ENCODE peak calls at places on chromosomes 16 and 17, in nine cellular contexts. E, X, T, G, D, N, S, O and Q are unnamed samples.

GRCh38 chr16:11254913-11255736 is 879 bp downstream of the SOCS1 start:
- DNase-seq in E (peak), D (peak), G (peak), N (peak), S (peak), O (peak), T (no peak), X (peak), Q (peak)

GRCh38 chr17:60135951-60136666 is 13.7 kb upstream of the CA4 start:
- DNase-seq in X (peak), D (no peak), E (peak), N (no peak), O (peak), G (no peak), S (no peak), T (no peak), Q (no peak)

GRCh38 chr16:56588781-56589140 is 567 bp upstream of the MT3 start:
- DNase-seq in G (no peak), O (no peak), E (no peak), N (no peak), S (no peak), D (no peak), X (no peak), T (no peak), Q (no peak)

GRCh38 chr16:1642148-1642547 is 30.0 kb downstream of the CRAMP1 start:
- DNase-seq in E (no peak), T (no peak), S (no peak), X (no peak), O (no peak), D (no peak), N (no peak), G (no peak), Q (no peak)

GRCh38 chr17:49548506-49549310 is 27.0 kb upstream of the NXPH3 start:
- DNase-seq in E (no peak), O (peak), X (peak), T (no peak), S (no peak), D (peak), N (peak), G (no peak), Q (peak)

GRCh38 chr16:71461686-71462648 is at the start of gene ZNF23:
- DNase-seq in X (peak), N (peak), D (peak), G (peak), S (peak), E (peak), T (peak), O (peak), Q (peak)

GRCh38 chr17:6711681-6712057 is 1.5 kb downstream of the SLC13A5 start:
- DNase-seq in T (no peak), G (no peak), N (no peak), E (no peak), D (no peak), S (no peak), O (no peak), X (no peak), Q (no peak)

GRCh38 chr17:13420294-13421277 is 181.1 kb downstream of the HS3ST3A1 start:
- DNase-seq in S (no peak), E (no peak), D (peak), O (no peak), G (no peak), X (no peak), T (peak), N (no peak), Q (peak)

GRCh38 chr17:69733171-69734014 is 318.9 kb downstream of the MAP2K6 start:
- DNase-seq in S (no peak), G (peak), O (no peak), N (no peak), X (no peak), T (no peak), E (no peak), D (peak), Q (peak)

GRCh38 chr17:81333626-81334368 is 38.7 kb upstream of the SLC38A10 start:
- DNase-seq in O (no peak), G (no peak), N (no peak), D (no peak), S (no peak), X (peak), E (peak), T (no peak), Q (no peak)

GRCh38 chr17:48513097-48513496 is 17.7 kb downstream of the HOXB1 start:
- DNase-seq in X (no peak), T (no peak), O (peak), N (no peak), S (peak), E (no peak), G (no peak), D (no peak), Q (no peak)

GRCh38 chr16:3063617-3064389 is 1.6 kb upstream of the IL32 start:
- DNase-seq in X (no peak), S (no peak), N (no peak), T (no peak), E (no peak), D (no peak), G (no peak), O (no peak), Q (no peak)

GRCh38 chr17:69857412-69857835 is 217.6 kb upstream of the KCNJ16 start:
- DNase-seq in S (no peak), N (no peak), X (no peak), D (peak), O (no peak), G (no peak), T (no peak), E (no peak), Q (peak)

GRCh38 chr16:56196381-56196780 is 5.1 kb downstream of the GNAO1 start:
- DNase-seq in G (no peak), X (no peak), O (no peak), E (no peak), T (no peak), S (no peak), N (no peak), D (no peak), Q (no peak)

GRCh38 chr17:37239690-37240344 is 136.0 kb upstream of the C17orf78 start:
- DNase-seq in G (peak), D (peak), E (no peak), O (no peak), X (no peak), T (no peak), N (no peak), S (no peak), Q (peak)

GRCh38 chr16:89026121-89026612 is 49.2 kb upstream of the CBFA2T3 start:
- DNase-seq in X (no peak), T (no peak), S (peak), D (peak), N (no peak), E (no peak), O (peak), G (no peak), Q (peak)

GRCh38 chr17:69592692-69593350 is 178.3 kb downstream of the MAP2K6 start:
- DNase-seq in X (no peak), T (no peak), S (no peak), O (no peak), E (no peak), G (no peak), D (peak), N (no peak), Q (peak)

GRCh38 chr17:12789976-12790805 is 893 bp downstream of the ARHGAP44 start:
- DNase-seq in E (no peak), X (peak), G (no peak), T (no peak), N (peak), O (peak), D (no peak), S (no peak), Q (no peak)

GRCh38 chr17:73613947-73614655 is 30.1 kb downstream of the SDK2 start:
- DNase-seq in N (no peak), X (peak), E (no peak), G (no peak), O (peak), S (no peak), D (peak), T (no peak), Q (no peak)

GRCh38 chr17:1180958-1181768 is 1.4 kb upstream of the ABR start:
- DNase-seq in G (no peak), S (no peak), X (peak), T (no peak), D (no peak), N (no peak), E (no peak), O (peak), Q (no peak)

GRCh38 chr16:77223184-77223583 is 24.0 kb downstream of the SYCE1L start:
- DNase-seq in X (no peak), E (no peak), O (peak), D (no peak), T (no peak), S (peak), N (peak), G (peak), Q (no peak)

GRCh38 chr16:2459647-2460390 is at the start of gene TEDC2:
- DNase-seq in D (peak), X (peak), O (peak), E (peak), N (peak), T (peak), G (peak), S (peak), Q (peak)

GRCh38 chr16:19472487-19472886 is 49.4 kb downstream of the GDE1 start:
- DNase-seq in X (no peak), T (no peak), S (no peak), O (no peak), N (no peak), G (no peak), E (no peak), D (no peak), Q (no peak)

GRCh38 chr17:66667491-66668030 is 167.4 kb upstream of the CACNG5 start:
- DNase-seq in O (no peak), N (no peak), T (no peak), E (no peak), G (no peak), X (no peak), S (peak), D (no peak), Q (no peak)

GRCh38 chr16:67179421-67180080 is 4.2 kb downstream of the MATCAP1 start:
- DNase-seq in O (peak), E (peak), N (no peak), S (no peak), T (no peak), X (no peak), G (peak), D (no peak), Q (no peak)
- TF ChIP-seq CTCF in O (peak), E (no peak), N (no peak), S (peak), T (no peak), X (no peak), G (peak), D (peak), Q (peak)

GRCh38 chr17:82416264-82416663 is 1.9 kb upstream of the HEXD start:
- DNase-seq in X (no peak), G (no peak), E (no peak), T (no peak), D (no peak), N (no peak), O (no peak), S (no peak), Q (no peak)
- TF ChIP-seq CTCF in X (no peak), G (no peak), E (no peak), T (no peak), D (no peak), N (no peak), O (no peak), S (no peak), Q (no peak)

GRCh38 chr17:82959242-82959930 is 119.6 kb upstream of the ZNF750 start:
- DNase-seq in X (no peak), N (peak), E (peak), T (no peak), S (no peak), D (no peak), G (no peak), O (no peak), Q (no peak)

GRCh38 chr17:82956726-82957468 is 117.1 kb upstream of the ZNF750 start:
- DNase-seq in G (no peak), T (peak), N (peak), O (no peak), X (no peak), E (peak), D (no peak), S (no peak), Q (no peak)

GRCh38 chr17:82956146-82956725 is 116.4 kb upstream of the ZNF750 start:
- DNase-seq in X (no peak), D (no peak), O (no peak), S (no peak), T (peak), E (peak), N (peak), G (no peak), Q (no peak)

GRCh38 chr17:82957469-82957795 is 117.6 kb upstream of the ZNF750 start:
- DNase-seq in X (no peak), G (no peak), S (no peak), E (no peak), N (peak), O (no peak), D (no peak), T (no peak), Q (no peak)

DNA sequence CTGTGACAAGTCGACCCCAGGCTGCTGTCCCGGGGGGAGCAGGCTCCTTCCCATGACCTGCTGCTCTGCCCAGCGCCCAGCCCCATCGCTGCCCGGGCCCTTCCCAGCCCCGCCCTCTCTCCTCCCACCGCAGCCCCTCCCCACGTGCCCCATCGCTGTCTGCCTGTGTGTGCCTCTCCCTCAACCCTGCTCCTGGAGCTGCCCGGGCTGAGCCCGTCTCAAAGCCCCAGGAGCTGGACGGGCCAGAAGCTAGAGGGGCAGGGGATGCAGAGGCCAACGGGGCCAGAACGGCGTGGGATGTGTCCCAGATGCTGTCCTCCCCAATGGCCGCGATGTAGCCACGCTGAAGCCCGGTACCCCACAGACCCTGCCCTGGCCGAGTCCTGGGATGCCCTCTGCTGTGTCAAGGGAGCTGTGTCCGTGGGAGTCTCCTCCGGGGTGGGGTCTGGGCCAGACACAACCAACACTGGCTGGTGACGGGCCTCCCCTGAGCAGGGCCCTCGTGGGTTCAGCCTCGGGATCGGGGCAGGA is 118.2 kb upstream of the ZNF750 start:
- DNase-seq in X (no peak), N (peak), O (no peak), D (no peak), T (no peak), E (no peak), S (no peak), G (no peak), Q (no peak)
- TF ChIP-seq CTCF in X (no peak), N (no peak), O (no peak), D (no peak), T (no peak), E (no peak), S (no peak), G (no peak), Q (no peak)

DNA sequence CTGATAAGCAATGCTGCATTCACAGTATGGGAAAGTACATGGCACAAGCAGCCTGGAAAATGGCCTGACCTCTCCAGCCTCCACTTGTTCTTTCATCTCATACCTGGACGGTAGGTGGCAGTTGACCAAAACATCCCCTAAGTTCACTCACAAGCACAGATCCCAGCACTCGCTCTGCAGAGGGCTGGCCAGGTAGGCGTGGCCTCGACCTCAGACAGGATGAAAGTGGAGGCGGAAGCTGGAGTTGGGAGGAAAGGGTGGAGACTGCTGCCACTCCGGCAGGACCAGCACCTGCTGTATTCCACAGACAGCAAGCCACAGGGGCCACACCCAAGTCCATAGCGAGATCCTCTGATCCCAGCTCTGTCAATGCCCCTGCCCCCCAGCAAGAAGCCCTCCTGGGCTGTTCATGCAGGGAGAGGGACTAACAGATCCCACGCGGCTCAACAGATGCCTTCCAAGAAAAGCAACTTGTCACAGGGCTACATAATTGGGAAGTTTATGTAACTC is 31.3 kb downstream of the ZCCHC14 start:
- DNase-seq in X (peak), E (peak), N (peak), S (no peak), D (peak), G (peak), T (peak), O (peak), Q (peak)
- TF ChIP-seq CTCF in X (peak), E (peak), N (no peak), S (no peak), D (peak), G (no peak), T (peak), O (peak), Q (peak)

DNA sequence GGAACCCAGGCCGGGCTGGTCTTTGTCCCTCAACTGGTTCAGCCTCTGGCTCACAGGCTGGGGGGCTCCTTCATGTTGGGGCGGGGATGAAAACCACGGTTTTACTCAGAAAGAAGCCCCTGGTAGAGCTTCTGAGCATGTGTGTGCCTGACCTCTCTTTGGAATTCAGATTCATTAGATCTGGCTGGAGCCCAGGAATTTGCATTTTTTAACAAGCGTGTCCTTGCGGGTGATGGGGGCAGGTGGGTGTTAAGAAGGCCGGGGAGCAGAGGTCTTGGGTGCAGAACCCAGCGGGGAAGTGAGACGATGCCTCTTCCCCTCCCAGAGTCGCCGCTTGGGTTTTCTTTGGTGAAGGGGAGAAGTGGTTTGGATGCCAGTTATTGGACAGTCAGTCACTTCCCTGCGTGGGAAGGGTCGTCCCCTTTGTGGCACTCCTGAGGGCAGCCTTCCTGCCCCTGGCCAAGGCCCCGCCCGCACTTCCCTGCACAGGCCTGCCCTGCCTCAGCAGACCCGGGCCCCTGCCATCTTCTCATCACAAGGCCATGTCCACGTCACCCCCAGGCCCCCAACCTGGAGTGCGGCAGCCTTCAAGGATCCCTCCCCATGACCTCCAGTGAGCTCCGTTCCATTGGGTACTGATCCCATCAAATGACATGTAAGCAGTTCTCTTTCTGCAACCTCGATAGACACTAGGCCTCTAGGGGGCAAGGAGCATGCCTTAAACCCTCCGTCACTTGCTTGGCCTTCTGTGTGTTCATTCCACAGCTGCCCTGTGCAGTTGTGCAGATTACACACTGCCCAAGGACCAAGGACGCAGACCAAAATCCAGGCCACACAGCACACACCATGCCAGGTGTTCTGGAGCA is 177.7 kb upstream of the CIBAR2 start:
- DNase-seq in T (no peak), D (no peak), N (no peak), E (no peak), G (no peak), S (no peak), O (no peak), X (no peak), Q (no peak)
- TF ChIP-seq CTCF in T (no peak), D (no peak), N (no peak), E (no peak), G (no peak), S (no peak), O (peak), X (peak), Q (no peak)

GRCh38 chr16:72530434-72530833 is 358.5 kb upstream of the PMFBP1 start:
- DNase-seq in S (no peak), X (no peak), T (no peak), G (peak), E (no peak), O (no peak), N (no peak), D (peak), Q (peak)
- TF ChIP-seq CTCF in S (no peak), X (no peak), T (no peak), G (peak), E (no peak), O (no peak), N (no peak), D (peak), Q (peak)